ENCODE peak calls at places on chromosomes 16 and 17, in six cellular contexts. B is choroid plexus epithelial cell, Y is heart right ventricle, U is AG10803, I is fibroblast of mammary gland, O is Panc1. C is an unnamed sample.

GRCh38 chr16:48605518-48606110 is 4.4 kb downstream of the N4BP1 start:
- DNase-seq in I (no peak), B (no peak), U (peak), Y (no peak), O (no peak), C (no peak)

GRCh38 chr17:27475070-27475673 is 18.9 kb downstream of the KSR1 start:
- DNase-seq in O (no peak), Y (no peak), B (no peak), U (no peak), I (no peak), C (no peak)

GRCh38 chr17:64992325-64992802 is 64.2 kb downstream of the GNA13 start:
- DNase-seq in O (peak), I (peak), U (peak), Y (no peak), B (peak), C (no peak)

GRCh38 chr17:82301916-82302497 is 15.4 kb downstream of the CD7 start:
- DNase-seq in I (no peak), Y (no peak), O (no peak), B (no peak), U (no peak), C (no peak)

GRCh38 chr16:75364286-75364791 is 69.0 kb downstream of the CFDP1 start:
- DNase-seq in Y (no peak), I (no peak), O (no peak), B (no peak), U (no peak), C (no peak)

GRCh38 chr16:11759163-11759834 is 16.6 kb upstream of the TXNDC11 start:
- DNase-seq in Y (no peak), I (no peak), B (no peak), O (no peak), U (no peak), C (no peak)

GRCh38 chr17:15261818-15262290 is 3.3 kb downstream of the PMP22 start:
- DNase-seq in I (no peak), O (no peak), U (peak), Y (peak), B (peak), C (no peak)

GRCh38 chr16:80016689-80017088 is 416.2 kb upstream of the MAF start:
- DNase-seq in O (no peak), I (no peak), U (no peak), Y (no peak), B (no peak), C (no peak)

GRCh38 chr17:20313306-20313705 is 154.0 kb downstream of the LGALS9B start:
- DNase-seq in Y (no peak), B (no peak), U (no peak), O (no peak), I (no peak), C (no peak)

GRCh38 chr16:23185661-23186060 is 3.1 kb downstream of the SCNN1G start:
- DNase-seq in Y (no peak), I (no peak), B (no peak), O (no peak), U (no peak), C (no peak)

GRCh38 chr16:21184834-21185233 is 26.4 kb downstream of the LDAF1 start:
- DNase-seq in U (no peak), I (peak), B (no peak), O (no peak), Y (no peak), C (no peak)

GRCh38 chr17:63702223-63702577 is 2.3 kb upstream of the LIMD2 start:
- DNase-seq in Y (no peak), I (no peak), U (no peak), O (no peak), B (no peak), C (no peak)

GRCh38 chr17:42023524-42024349 is 3.8 kb downstream of the NKIRAS2 start:
- DNase-seq in Y (no peak), U (no peak), O (no peak), B (no peak), I (peak), C (no peak)

GRCh38 chr17:2777242-2777867 is 18.9 kb upstream of the RAP1GAP2 start:
- DNase-seq in U (no peak), I (no peak), B (no peak), Y (no peak), O (no peak), C (no peak)

GRCh38 chr17:82690786-82691489 is 7.6 kb downstream of the RAB40B start:
- DNase-seq in O (no peak), B (no peak), Y (no peak), I (no peak), U (no peak), C (no peak)

GRCh38 chr17:72666519-72666874 is 426.0 kb downstream of the SLC39A11 start:
- DNase-seq in B (peak), O (no peak), I (no peak), U (peak), Y (no peak), C (no peak)

GRCh38 chr16:31471241-31471874 is 594 bp upstream of the TGFB1I1 start:
- DNase-seq in U (no peak), I (no peak), Y (no peak), B (no peak), O (no peak), C (no peak)

GRCh38 chr16:1810106-1810505 is 16.5 kb downstream of the HAGH start:
- DNase-seq in Y (no peak), U (no peak), O (no peak), I (no peak), B (no peak), C (no peak)

GRCh38 chr16:46916980-46917379 is 32.8 kb downstream of the GPT2 start:
- DNase-seq in B (peak), I (peak), U (no peak), O (no peak), Y (no peak), C (no peak)

GRCh38 chr16:70662991-70663523 is 16.7 kb downstream of the IL34 start:
- DNase-seq in U (no peak), O (no peak), I (no peak), B (no peak), Y (no peak), C (no peak)

GRCh38 chr17:37081287-37081686 is 132.5 kb downstream of the AATF start:
- DNase-seq in U (no peak), I (no peak), Y (no peak), O (no peak), B (peak), C (no peak)

GRCh38 chr16:11627822-11628457 is 40.3 kb upstream of the SNN start:
- DNase-seq in I (peak), Y (peak), O (no peak), B (peak), U (peak), C (no peak)

GRCh38 chr17:652310-652709 is 62.3 kb downstream of the VPS53 start:
- DNase-seq in Y (peak), B (no peak), I (peak), O (no peak), U (peak), C (no peak)

GRCh38 chr17:28925912-28926365 is 23.1 kb upstream of the DHRS13 start:
- DNase-seq in I (peak), O (peak), B (peak), Y (no peak), U (peak), C (no peak)

GRCh38 chr17:2090804-2091534 is 36.1 kb downstream of the HIC1 start:
- DNase-seq in Y (peak), I (peak), B (peak), O (no peak), U (peak), C (peak)

GRCh38 chr16:75621170-75621477 is 2.0 kb downstream of the ADAT1 start:
- DNase-seq in U (peak), B (peak), I (peak), Y (no peak), O (no peak), C (no peak)

GRCh38 chr16:19396555-19397011 is 21.1 kb upstream of the TMC5 start:
- DNase-seq in B (no peak), I (no peak), U (no peak), O (no peak), Y (no peak), C (no peak)

GRCh38 chr16:2712063-2712441 is 8.0 kb downstream of the PRSS27 start:
- DNase-seq in B (no peak), Y (no peak), I (no peak), O (no peak), U (no peak), C (no peak)

GRCh38 chr16:89471225-89471624 is 19.1 kb downstream of the ANKRD11 start:
- DNase-seq in Y (no peak), B (peak), O (no peak), U (peak), I (peak), C (no peak)

GRCh38 chr17:1754430-1755112 is 7.3 kb upstream of the SERPINF1 start:
- DNase-seq in O (no peak), B (no peak), U (no peak), I (no peak), Y (no peak), C (no peak)

GRCh38 chr17:74234482-74234881 is 21.1 kb downstream of the TTYH2 start:
- DNase-seq in Y (no peak), B (no peak), U (no peak), I (no peak), O (no peak), C (no peak)

GRCh38 chr17:67335245-67335835 is 31.0 kb downstream of the PSMD12 start:
- DNase-seq in U (no peak), B (no peak), Y (no peak), O (no peak), I (no peak), C (no peak)

GRCh38 chr16:86517652-86518258 is 7.4 kb downstream of the FOXF1 start:
- DNase-seq in B (peak), O (no peak), Y (peak), U (peak), I (peak), C (no peak)

DNA sequence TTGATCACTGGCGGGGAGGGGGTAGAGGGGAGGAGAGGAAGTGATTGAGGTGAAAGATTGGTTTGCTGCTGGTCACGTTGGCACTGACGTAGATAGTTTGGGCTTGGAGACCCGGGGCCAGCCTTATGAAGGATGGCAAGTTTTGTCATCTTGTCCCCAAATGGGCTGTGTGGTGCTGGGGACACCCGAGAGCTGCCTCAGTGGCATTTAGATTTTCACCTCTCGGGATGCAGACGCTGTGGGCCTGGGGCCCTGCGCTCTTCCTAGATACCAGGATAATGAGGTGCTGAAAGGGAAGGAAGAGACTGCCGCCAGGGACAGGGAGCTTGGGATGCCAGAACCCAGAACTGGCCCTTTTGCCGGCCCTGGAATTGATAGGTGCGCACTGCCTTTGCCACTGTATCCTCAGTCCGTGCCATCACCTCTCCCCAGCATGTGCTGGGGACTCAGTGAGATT is 1.4 kb upstream of the SOCS3 start:
- DNase-seq in I (no peak), B (no peak), Y (no peak), O (no peak), U (no peak), C (no peak)
- H3K4me3 ChIP-seq in I (no peak), B (no peak), Y (no peak), O (peak), U (no peak), C (peak)

DNA sequence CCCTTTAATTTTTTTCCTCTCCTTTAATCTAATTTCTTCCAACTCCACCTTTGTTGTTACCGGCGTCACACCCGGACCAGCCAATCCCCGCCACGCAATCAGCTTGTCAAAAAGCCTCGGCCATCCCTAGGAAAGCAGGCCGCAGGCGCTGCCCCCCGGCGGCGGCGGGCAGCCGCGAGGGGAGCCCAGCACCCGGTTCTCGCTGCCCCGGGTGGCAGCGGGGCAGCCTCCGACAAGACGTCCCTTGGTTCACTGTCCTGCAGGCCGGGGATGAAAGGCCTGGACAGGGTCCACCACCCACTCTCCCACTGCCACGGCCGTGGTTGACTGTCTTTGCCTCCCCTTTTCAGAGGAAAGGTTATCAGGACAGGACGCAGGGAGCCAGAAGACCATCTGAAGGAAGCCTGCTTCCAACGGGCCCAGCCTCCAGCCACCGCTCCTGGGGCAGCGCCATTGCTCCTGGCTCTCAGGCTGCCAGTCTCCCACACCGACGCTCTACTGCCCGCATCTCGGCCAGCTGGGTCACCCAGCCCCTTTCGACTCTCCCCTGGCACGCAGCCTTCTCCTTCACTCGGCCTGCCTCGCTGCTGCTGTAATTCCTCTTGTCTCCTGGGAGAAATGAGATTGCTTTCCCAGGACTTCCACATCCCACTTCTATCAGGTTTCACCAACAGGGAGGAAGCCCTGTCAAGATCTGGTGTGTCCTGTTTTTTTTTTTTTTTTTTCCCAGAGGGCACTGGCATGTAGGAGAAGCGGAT is 2.8 kb upstream of the UBTF start:
- DNase-seq in B (peak), U (peak), Y (peak), I (peak), O (no peak), C (no peak)
- H3K4me3 ChIP-seq in B (peak), U (peak), Y (peak), I (peak), O (peak), C (peak)

DNA sequence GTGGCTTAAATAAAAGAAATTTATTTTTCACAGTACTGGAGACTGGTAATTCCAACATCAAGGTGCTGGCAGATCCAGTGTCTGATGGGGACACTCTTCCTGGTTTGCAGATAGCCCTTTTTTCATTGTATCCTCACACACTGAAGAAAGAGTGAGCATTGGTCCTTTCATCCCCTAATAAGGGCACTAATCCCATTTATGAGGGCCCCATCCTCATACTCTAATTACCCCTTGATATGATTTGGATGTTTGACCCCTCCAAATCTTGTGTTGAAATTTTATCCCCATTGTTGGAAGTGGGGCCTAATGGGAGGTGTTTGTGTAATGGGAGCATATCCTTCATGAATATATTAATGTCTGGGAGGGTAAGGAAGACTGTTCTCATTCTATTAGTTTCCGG is 9.4 kb upstream of the FAM20A start:
- DNase-seq in Y (no peak), O (no peak), B (no peak), I (no peak), U (no peak), C (no peak)
- H3K4me3 ChIP-seq in Y (no peak), O (no peak), B (no peak), I (no peak), U (no peak), C (no peak)

DNA sequence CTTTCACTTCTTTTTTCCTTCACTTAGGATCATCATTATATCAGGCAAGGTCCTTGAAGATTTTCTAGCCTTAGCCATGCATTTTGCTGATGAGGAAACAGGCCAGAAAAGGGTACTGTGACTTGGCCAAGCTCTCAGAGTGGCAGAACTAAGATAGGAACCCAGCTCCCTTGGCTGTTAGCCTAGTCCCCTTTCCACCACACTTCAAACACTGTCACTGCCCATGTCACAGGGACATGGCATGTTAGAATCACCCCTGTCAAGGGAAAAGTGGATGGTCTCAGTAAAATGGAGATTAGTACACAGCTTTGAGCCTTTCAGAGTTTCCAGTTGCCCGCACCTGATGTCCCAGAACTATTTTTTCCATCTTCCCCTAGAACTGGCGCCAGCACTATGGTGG is 1.7 kb downstream of the CALCOCO2 start:
- DNase-seq in Y (peak), I (no peak), U (no peak), B (no peak), O (no peak), C (no peak)
- H3K4me3 ChIP-seq in Y (no peak), I (no peak), U (no peak), B (peak), O (peak), C (no peak)

DNA sequence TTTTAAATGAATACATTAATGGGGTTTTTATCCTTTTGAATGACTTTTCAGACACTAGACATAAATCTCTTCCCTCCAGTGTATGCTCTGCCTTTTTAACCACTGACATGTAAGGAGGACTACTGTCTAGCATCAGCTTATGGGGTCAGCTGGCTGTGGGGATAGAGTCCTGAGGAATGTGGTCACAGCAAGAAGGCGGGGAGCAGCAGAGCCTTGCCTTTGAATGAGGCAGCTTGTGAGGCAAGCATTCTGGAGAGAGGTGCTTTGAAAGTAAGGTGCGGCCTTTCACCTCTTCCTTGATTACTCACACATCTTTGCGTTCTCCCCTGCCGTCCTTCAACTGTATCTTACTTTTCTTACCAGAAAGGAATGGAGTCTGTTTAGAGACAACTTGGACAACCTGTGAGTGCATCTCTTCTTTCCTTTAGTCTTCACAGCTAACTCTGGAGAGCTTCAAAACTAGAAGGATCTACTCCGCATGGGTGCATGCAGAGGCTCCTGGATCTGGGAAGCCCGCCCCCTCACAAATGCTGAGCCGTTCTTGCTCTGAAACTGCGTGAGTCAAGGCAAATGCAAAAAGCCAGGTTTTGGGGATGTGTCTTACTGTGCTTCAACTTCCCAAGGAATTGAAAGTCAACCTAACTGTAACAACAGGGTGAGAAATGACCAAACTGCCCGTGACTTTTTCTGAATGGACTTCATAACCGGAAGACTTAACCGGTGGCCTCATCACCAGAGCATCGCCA is 49.9 kb downstream of the ADCY7 start:
- DNase-seq in Y (no peak), I (no peak), U (no peak), O (no peak), B (peak), C (no peak)
- H3K4me3 ChIP-seq in Y (no peak), I (no peak), U (no peak), O (no peak), B (no peak), C (no peak)

GRCh38 chr17:7133424-7133823 is 18.8 kb upstream of the ASGR2 start:
- DNase-seq in I (no peak), O (no peak), Y (peak), B (no peak), U (no peak), C (no peak)
- H3K4me3 ChIP-seq in I (no peak), O (no peak), Y (no peak), B (no peak), U (no peak), C (no peak)

DNA sequence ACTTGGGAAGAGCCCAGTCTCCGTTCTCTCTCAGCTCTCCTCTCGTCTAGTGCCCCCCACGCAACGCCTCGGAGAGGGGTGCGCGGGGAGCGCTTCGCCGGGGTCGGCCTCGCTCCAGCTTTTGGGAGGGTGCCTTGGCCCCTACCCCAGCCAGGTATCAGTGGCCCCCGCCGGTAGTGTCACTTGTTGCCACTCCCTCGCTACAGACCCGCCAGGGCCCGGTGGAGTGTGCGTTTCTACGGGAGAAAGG is 786 bp upstream of the CDH11 start:
- DNase-seq in B (no peak), U (no peak), O (no peak), Y (no peak), I (no peak), C (no peak)
- H3K4me3 ChIP-seq in B (peak), U (peak), O (peak), Y (peak), I (peak), C (peak)

GRCh38 chr17:39737331-39737760 is 392 bp upstream of the GRB7 start:
- DNase-seq in U (no peak), I (no peak), O (no peak), Y (no peak), B (no peak), C (no peak)
- H3K4me3 ChIP-seq in U (no peak), I (no peak), O (no peak), Y (no peak), B (no peak), C (peak)

GRCh38 chr16:27314161-27314723 is 468 bp downstream of the IL4R start:
- DNase-seq in O (no peak), I (peak), B (peak), Y (peak), U (peak), C (no peak)

GRCh38 chr16:27311449-27311831 is 2.3 kb upstream of the IL4R start:
- DNase-seq in B (no peak), Y (no peak), I (peak), O (no peak), U (no peak), C (no peak)

GRCh38 chr16:27311897-27312303 is 1.9 kb upstream of the IL4R start:
- DNase-seq in O (no peak), Y (no peak), I (no peak), B (no peak), U (no peak), C (no peak)

GRCh38 chr16:27313422-27314160 is at the start of gene IL4R:
- DNase-seq in O (no peak), Y (peak), B (peak), U (peak), I (peak), C (no peak)

GRCh38 chr16:27312580-27313421 is 973 bp upstream of the IL4R start:
- DNase-seq in O (no peak), U (no peak), B (no peak), Y (no peak), I (no peak), C (no peak)
- H3K4me3 ChIP-seq in O (peak), U (peak), B (peak), Y (peak), I (peak), C (peak)